ENCODE peak calls at places on chromosomes 11 and 22, in five cellular contexts. X is Caco-2, Q is Peyer's patch, Y is NCI-H345, Z is Kasumi-1. J is an unnamed sample.

GRCh38 chr11:47254381-47254780 is 3.4 kb upstream of the NR1H3 start:
- DNase-seq in X (no peak), Q (no peak), Y (no peak), Z (peak), J (no peak)

GRCh38 chr11:7501251-7501650 is 12.5 kb upstream of the PPFIBP2 start:
- DNase-seq in X (no peak), Q (no peak), Y (no peak), Z (no peak), J (no peak)

GRCh38 chr22:28497188-28497587 is 182.5 kb downstream of the TTC28 start:
- DNase-seq in X (no peak), Q (no peak), Y (no peak), Z (no peak), J (no peak)

GRCh38 chr22:46961591-46962290 is 199.3 kb downstream of the TBC1D22A start:
- DNase-seq in X (no peak), Q (no peak), Y (no peak), Z (no peak), J (no peak)

GRCh38 chr22:44550666-44551491 is 52.8 kb upstream of the RTL6 start:
- DNase-seq in X (no peak), Q (peak), Y (no peak), Z (no peak), J (peak)

GRCh38 chr22:37741312-37741795 is 44.5 kb downstream of the TRIOBP start:
- DNase-seq in X (peak), Q (peak), Y (peak), Z (peak), J (peak)

GRCh38 chr11:31645747-31646146 is 136.2 kb downstream of the ELP4 start:
- DNase-seq in X (no peak), Q (no peak), Y (no peak), Z (no peak), J (no peak)

GRCh38 chr11:84384637-84385227 is 1098.6 kb upstream of the CCDC90B start:
- DNase-seq in X (peak), Q (peak), Y (peak), Z (peak), J (peak)

GRCh38 chr22:29765905-29766631 is 739 bp downstream of the ZMAT5 start:
- DNase-seq in X (no peak), Q (no peak), Y (peak), Z (peak), J (peak)

GRCh38 chr11:46736146-46736545 is 17.1 kb downstream of the F2 start:
- DNase-seq in X (no peak), Q (no peak), Y (no peak), Z (no peak), J (no peak)

GRCh38 chr11:8256271-8257002 is 7.2 kb downstream of the LMO1 start:
- DNase-seq in X (no peak), Q (no peak), Y (no peak), Z (no peak), J (no peak)

GRCh38 chr11:61960532-61960931 is 6.9 kb downstream of the FTH1 start:
- DNase-seq in X (no peak), Q (no peak), Y (no peak), Z (no peak), J (no peak)

GRCh38 chr22:30245181-30245984 is 1.2 kb downstream of the LIF start:
- DNase-seq in X (peak), Q (no peak), Y (no peak), Z (no peak), J (peak)

GRCh38 chr11:68044145-68044813 is 5.5 kb downstream of the TCIRG1 start:
- DNase-seq in X (no peak), Q (no peak), Y (peak), Z (peak), J (no peak)

GRCh38 chr11:114291381-114291780 is 4.8 kb upstream of the NNMT start:
- DNase-seq in X (no peak), Q (no peak), Y (no peak), Z (no peak), J (no peak)

GRCh38 chr22:23763579-23764331 is 965 bp downstream of the C22orf15 start:
- DNase-seq in X (no peak), Q (peak), Y (no peak), Z (no peak), J (no peak)

GRCh38 chr22:19898831-19899567 is 42.6 kb upstream of the COMT start:
- DNase-seq in X (no peak), Q (no peak), Y (no peak), Z (no peak), J (no peak)

GRCh38 chr11:95284057-95285052 is 53.4 kb upstream of the SESN3 start:
- DNase-seq in X (no peak), Q (no peak), Y (no peak), Z (no peak), J (no peak)

GRCh38 chr22:28442264-28442950 is 237.2 kb downstream of the TTC28 start:
- DNase-seq in X (peak), Q (peak), Y (no peak), Z (peak), J (peak)

GRCh38 chr11:121929581-121929980 is 186.4 kb downstream of the BLID start:
- DNase-seq in X (no peak), Q (no peak), Y (peak), Z (no peak), J (no peak)

GRCh38 chr11:10878408-10879214 is 20.8 kb upstream of the ZBED5 start:
- DNase-seq in X (peak), Q (no peak), Y (peak), Z (peak), J (peak)

GRCh38 chr11:65868076-65868667 is 4.4 kb downstream of the EFEMP2 start:
- DNase-seq in X (no peak), Q (no peak), Y (peak), Z (peak), J (no peak)

GRCh38 chr11:69915501-69916250 is 96.5 kb upstream of the FGF3 start:
- DNase-seq in X (peak), Q (peak), Y (peak), Z (peak), J (peak)

GRCh38 chr11:100789500-100789899 is 102.4 kb downstream of the ARHGAP42 start:
- DNase-seq in X (no peak), Q (no peak), Y (no peak), Z (no peak), J (peak)

GRCh38 chr22:45878051-45878764 is 98.8 kb downstream of the WNT7B start:
- DNase-seq in X (no peak), Q (no peak), Y (peak), Z (no peak), J (no peak)

GRCh38 chr11:66882540-66882939 is 25.7 kb downstream of the LRFN4 start:
- DNase-seq in X (no peak), Q (no peak), Y (peak), Z (no peak), J (no peak)

GRCh38 chr11:66106786-66107599 is 36.9 kb downstream of the PACS1 start:
- DNase-seq in X (no peak), Q (no peak), Y (no peak), Z (no peak), J (no peak)

GRCh38 chr22:47032091-47032943 is 269.9 kb downstream of the TBC1D22A start:
- DNase-seq in X (no peak), Q (no peak), Y (no peak), Z (no peak), J (peak)

GRCh38 chr11:17845431-17845881 is 110.9 kb downstream of the KCNC1 start:
- DNase-seq in X (no peak), Q (no peak), Y (no peak), Z (no peak), J (no peak)

GRCh38 chr22:48547971-48548370 is 1279.7 kb downstream of the BRD1 start:
- DNase-seq in X (no peak), Q (no peak), Y (no peak), Z (no peak), J (no peak)

J was measured in colonic mucosa.